ENCODE peak calls at places on chromosomes 1 and 21, in ten cellular contexts. C is tibial artery; N is spleen; E is Peyer's patch; Q is fibroblast of lung; G is ovary; H is Panc1; W is CD8-positive, alpha-beta T cell; K is HCT116; D is GM12878. R is an unnamed sample.

GRCh38 chr1:229388876-229389580 is 44.9 kb downstream of the ACTA1 start:
- DNase-seq in K (no peak), D (no peak), N (no peak), W (no peak), E (no peak), C (no peak), H (peak; percentile 18), Q (peak; percentile 63), G (no peak), R (peak; percentile 80)

GRCh38 chr1:33897092-33897725 is 33.3 kb downstream of the HMGB4 start:
- DNase-seq in W (no peak), C (no peak), D (no peak), K (no peak), E (no peak), G (no peak), Q (no peak), N (no peak), H (no peak), R (no peak)

GRCh38 chr1:236421022-236421421 is 26.9 kb downstream of the EDARADD start:
- DNase-seq in K (no peak), C (no peak), E (no peak), D (no peak), N (no peak), H (no peak), Q (no peak), G (no peak), W (no peak), R (no peak)

GRCh38 chr1:17212487-17213121 is 7.7 kb downstream of the PADI1 start:
- DNase-seq in N (peak; percentile 85), E (no peak), D (no peak), C (no peak), W (peak; percentile 81), K (no peak), Q (peak; percentile 77), G (no peak), H (no peak), R (peak; percentile 81)

GRCh38 chr21:34796518-34797201 is 127.9 kb downstream of the CLIC6 start:
- DNase-seq in C (no peak), W (no peak), G (no peak), H (no peak), N (no peak), K (peak; percentile 72), Q (no peak), E (no peak), D (no peak), R (no peak)

GRCh38 chr1:155004352-155005075 is 1.9 kb downstream of the ZBTB7B start:
- DNase-seq in N (no peak), G (no peak), C (no peak), K (no peak), W (no peak), D (no peak), H (no peak), Q (peak; percentile 41), E (no peak), R (no peak)

GRCh38 chr1:224433671-224434446 is 738 bp downstream of the WDR26 start:
- DNase-seq in Q (no peak), H (no peak), E (peak; percentile 66), K (no peak), C (peak; percentile 80), N (peak; percentile 92), W (peak; percentile 61), D (no peak), G (peak; percentile 59), R (no peak)

GRCh38 chr1:166903232-166903631 is 27.2 kb upstream of the TADA1 start:
- DNase-seq in Q (no peak), H (no peak), W (no peak), D (peak; percentile 9), N (no peak), C (no peak), G (no peak), E (no peak), K (no peak), R (no peak)

GRCh38 chr1:201061049-201061448 is 37.5 kb upstream of the KIF21B start:
- DNase-seq in W (no peak), Q (no peak), N (no peak), K (no peak), H (no peak), D (no peak), G (no peak), E (no peak), C (no peak), R (no peak)
- H3K4me1 ChIP-seq in W (no peaks in the 10 kb centered on the region), Q (no peaks in the 10 kb centered on the region), N (peaks cover 16% of the 10 kb centered on the region), K (no peaks in the 10 kb centered on the region), H (no peaks in the 10 kb centered on the region), D (no peaks in the 10 kb centered on the region), G (peaks cover 8% of the 10 kb centered on the region), E (no peaks in the 10 kb centered on the region), C (peaks cover 24% of the 10 kb centered on the region), R (no peaks in the 10 kb centered on the region)

GRCh38 chr1:41718444-41719028 is 200.2 kb downstream of the HIVEP3 start:
- DNase-seq in D (no peak), W (no peak), K (no peak), Q (peak; percentile 52), H (no peak), E (no peak), N (no peak), G (no peak), C (no peak), R (no peak)

GRCh38 chr1:41719128-41719527 is 199.6 kb downstream of the HIVEP3 start:
- DNase-seq in H (no peak), Q (no peak), G (no peak), W (no peak), N (no peak), E (no peak), D (no peak), C (no peak), K (no peak), R (no peak)

GRCh38 chr1:41714613-41715389 is 203.9 kb downstream of the HIVEP3 start:
- DNase-seq in K (no peak), W (no peak), H (no peak), C (no peak), Q (no peak), E (no peak), D (no peak), N (no peak), G (no peak), R (no peak)

GRCh38 chr1:41713557-41714327 is 205.0 kb downstream of the HIVEP3 start:
- DNase-seq in W (no peak), G (no peak), E (no peak), K (no peak), N (no peak), H (no peak), C (no peak), Q (peak; percentile 86), D (no peak), R (peak; percentile 38)

DNA sequence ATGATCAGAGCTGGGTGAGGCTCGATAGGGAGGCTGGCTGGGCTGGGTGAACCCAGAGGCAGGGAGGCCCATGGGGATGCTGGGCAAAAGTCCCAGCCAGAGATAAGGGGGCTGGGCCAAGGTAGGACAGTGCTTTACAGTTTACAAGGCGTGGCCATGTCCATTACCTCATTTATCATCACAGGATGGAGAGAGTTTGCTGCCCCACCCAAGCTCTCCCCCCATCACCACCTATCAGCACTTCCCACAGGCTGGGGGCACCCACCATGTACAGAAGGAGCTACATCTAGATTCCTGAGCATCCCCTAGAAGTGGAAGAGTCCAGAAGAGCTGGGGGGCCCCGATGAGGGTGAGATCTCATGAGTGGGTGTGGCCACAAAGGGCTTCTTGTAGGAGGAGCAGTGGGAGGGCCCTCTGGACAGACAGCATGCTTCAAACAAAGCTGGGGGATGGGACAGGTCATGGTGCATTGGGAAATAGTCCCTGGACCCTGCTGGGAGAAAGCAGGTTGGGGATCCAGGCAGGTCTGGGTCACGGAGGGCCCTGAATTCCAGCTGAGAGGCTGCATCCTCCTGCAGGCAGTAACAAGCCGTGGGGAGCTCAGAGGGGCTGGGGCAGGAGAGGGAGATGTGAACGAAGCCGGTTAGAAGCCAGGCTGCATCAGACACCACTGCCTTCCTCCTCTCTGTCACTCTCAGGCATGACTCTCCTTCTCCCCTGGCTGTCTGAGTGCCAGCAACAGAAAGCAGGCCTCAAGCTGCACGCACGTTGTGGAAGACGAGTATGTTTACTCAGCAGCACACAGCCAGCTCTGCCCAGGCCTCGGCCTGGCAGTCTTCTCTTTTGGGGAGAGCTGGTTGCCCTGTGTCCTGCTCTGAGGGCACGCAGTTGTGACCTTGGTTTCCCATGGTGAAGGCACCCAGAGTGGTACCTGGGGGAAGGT is 202.3 kb downstream of the HIVEP3 start:
- DNase-seq in H (no peak), G (no peak), K (no peak), Q (no peak), C (no peak), W (no peak), D (no peak), N (no peak), E (no peak), R (no peak)
- H3K4me3 ChIP-seq in H (no peak overlapping the region), G (no peak overlapping the region), K (no peak overlapping the region), Q (no peak overlapping the region), C (no peak overlapping the region), W (no peak overlapping the region), D (no peak overlapping the region), N (no peak overlapping the region), E (no peak overlapping the region), R (no peak overlapping the region)

GRCh38 chr1:90393025-90393424 is 324.1 kb downstream of the BARHL2 start:
- DNase-seq in Q (no peak), D (no peak), C (no peak), G (no peak), E (no peak), K (no peak), W (no peak), H (no peak), N (no peak), R (no peak)

GRCh38 chr1:90386899-90387334 is 330.2 kb downstream of the BARHL2 start:
- DNase-seq in C (no peak), D (no peak), K (no peak), G (no peak), N (no peak), E (no peak), H (peak; percentile 30), Q (peak; percentile 11), W (no peak), R (no peak)

GRCh38 chr1:90394247-90394646 is 322.9 kb downstream of the BARHL2 start:
- DNase-seq in Q (no peak), W (no peak), C (no peak), H (no peak), G (no peak), E (no peak), D (no peak), N (no peak), K (no peak), R (no peak)

GRCh38 chr1:90387825-90388224 is 329.3 kb downstream of the BARHL2 start:
- DNase-seq in Q (no peak), D (no peak), G (no peak), K (no peak), N (no peak), C (no peak), H (no peak), E (no peak), W (no peak), R (no peak)

DNA sequence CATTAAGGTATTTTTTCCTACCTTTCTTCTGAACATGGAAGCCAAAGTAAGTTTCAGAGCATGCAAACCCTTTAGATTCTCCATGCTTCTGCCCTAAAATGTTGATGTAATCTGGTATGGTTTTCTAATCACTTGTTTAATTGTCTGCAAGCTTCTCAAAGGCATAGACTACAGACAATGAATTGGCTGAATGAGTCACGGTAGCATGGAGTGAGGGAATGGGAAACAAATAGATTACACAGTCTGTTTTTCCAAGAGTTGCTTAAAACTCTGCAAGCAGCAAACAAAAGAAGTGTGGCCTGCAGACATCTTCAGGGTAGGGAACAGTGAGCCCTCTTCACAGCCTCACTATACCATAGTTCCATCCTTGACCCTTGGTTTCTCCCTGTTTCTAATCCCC is 326.0 kb downstream of the BARHL2 start:
- DNase-seq in Q (no peak), K (no peak), N (no peak), C (no peak), E (no peak), G (no peak), D (no peak), H (no peak), W (no peak), R (no peak)
- H3K4me1 ChIP-seq in Q (no peaks in the 10 kb centered on the region), K (no peaks in the 10 kb centered on the region), N (no peaks in the 10 kb centered on the region), C (peaks cover 15% of the 10 kb centered on the region), E (no peaks in the 10 kb centered on the region), G (no peaks in the 10 kb centered on the region), D (no peaks in the 10 kb centered on the region), H (no peaks in the 10 kb centered on the region), W (no peaks in the 10 kb centered on the region), R (peaks cover 17% of the 10 kb centered on the region)

GRCh38 chr1:1187938-1188337 is 14.3 kb downstream of the TTLL10 start:
- DNase-seq in G (no peak), H (no peak), E (no peak), N (no peak), K (no peak), Q (peak; percentile 71), D (no peak), C (no peak), W (no peak), R (no peak)

GRCh38 chr1:1189071-1189470 is 15.4 kb downstream of the TTLL10 start:
- DNase-seq in Q (no peak), G (no peak), K (no peak), N (no peak), E (no peak), C (no peak), D (no peak), W (no peak), H (no peak), R (no peak)

GRCh38 chr1:1196431-1197187 is 9.8 kb downstream of the TNFRSF18 start:
- DNase-seq in K (no peak), E (peak; percentile 41), D (no peak), Q (no peak), H (no peak), C (no peak), W (peak; percentile 12), N (no peak), G (no peak), R (no peak)

GRCh38 chr1:1194723-1195122 is 11.7 kb downstream of the TNFRSF18 start:
- DNase-seq in Q (peak; percentile 28), K (no peak), D (no peak), G (no peak), N (no peak), H (no peak), C (no peak), W (no peak), E (peak; percentile 9), R (no peak)

DNA sequence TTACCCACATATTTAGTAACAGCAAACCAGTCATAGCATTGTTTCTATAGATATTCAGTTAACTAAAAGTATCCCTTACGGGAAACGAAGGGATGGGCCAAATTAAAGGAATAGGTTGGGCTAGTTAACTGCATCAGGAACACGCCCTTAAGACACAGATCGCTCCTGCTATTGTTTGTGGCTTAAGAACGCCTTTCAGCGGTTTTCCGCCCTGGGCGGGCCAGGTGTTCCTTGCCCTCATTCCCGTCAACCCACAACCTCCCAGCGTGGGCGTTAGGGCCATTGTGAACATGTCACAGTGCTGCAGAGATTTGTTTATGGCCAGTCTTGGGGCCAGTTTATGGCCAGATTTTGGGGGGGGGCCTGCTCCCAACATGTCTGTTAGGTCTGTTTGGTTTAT is 14.7 kb downstream of the TNFRSF18 start:
- DNase-seq in N (no peak), H (no peak), E (peak; percentile 19), D (no peak), W (no peak), Q (no peak), G (no peak), K (no peak), C (no peak), R (no peak)
- H3K4me3 ChIP-seq in N (no peak overlapping the region), H (no peak overlapping the region), E (no peak overlapping the region), D (no peak overlapping the region), W (no peak overlapping the region), Q (no peak overlapping the region), G (no peak overlapping the region), K (no peak overlapping the region), C (no peak overlapping the region), R (no peak overlapping the region)